ENCODE peak calls at places on chromosomes 11 and 22, in eight cellular contexts. Q is activated gamma-delta T cell treated with anti-CD3 and anti-CD28 coated beads, Interleukin-2, amount 50 U/mL, for 16 hours; R is non-pigmented ciliary epithelial cell; C is NCI-H2081; B is AML-193; N is hippocampal formation; G is fibroblast of pulmonary artery; Y is kidney. A is an unnamed sample.
A peak's percentile ranks its signal among the peaks of the same experiment; 100 is the strongest.

GRCh38 chr11:128593281-128593680 is 5.9 kb upstream of the ETS1 start:
- DNase-seq in B (no peak), C (no peak), N (no peak), G (no peak), R (peak; percentile 34), Q (no peak), Y (no peak), A (peak; percentile 62)

GRCh38 chr11:95084509-95084908 is 5.1 kb upstream of the ENDOD1 start:
- DNase-seq in G (no peak), R (no peak), Y (no peak), Q (no peak), N (no peak), C (no peak), B (no peak), A (no peak)

GRCh38 chr11:126834149-126834548 is 166.4 kb downstream of the KIRREL3 start:
- DNase-seq in C (no peak), Y (no peak), N (no peak), G (peak; percentile 28), Q (no peak), B (no peak), R (peak; percentile 51), A (no peak)

GRCh38 chr11:118820412-118821357 is 29.7 kb upstream of the DDX6 start:
- DNase-seq in B (no peak), Y (peak; percentile 95), C (no peak), N (peak; percentile 40), Q (no peak), R (no peak), G (no peak), A (peak; percentile 46)

GRCh38 chr11:18696638-18697225 is 1.8 kb upstream of the TMEM86A start:
- DNase-seq in R (no peak), G (peak; percentile 33), N (no peak), Y (no peak), Q (no peak), C (no peak), B (no peak), A (no peak)

GRCh38 chr11:72239849-72240460 is 4.0 kb downstream of the PHOX2A start:
- DNase-seq in R (no peak), Q (no peak), B (no peak), Y (no peak), C (peak; percentile 57), G (peak; percentile 24), N (no peak), A (peak; percentile 28)

GRCh38 chr11:87421422-87421821 is 383.7 kb downstream of the TMEM135 start:
- DNase-seq in C (peak; percentile 83), B (peak; percentile 58), R (peak; percentile 63), Y (no peak), G (peak; percentile 92), N (peak; percentile 79), Q (no peak), A (peak; percentile 93)

GRCh38 chr11:92886243-92886905 is 83.1 kb upstream of the MTNR1B start:
- DNase-seq in C (peak; percentile 77), R (peak; percentile 8), N (peak; percentile 65), G (peak; percentile 70), Q (no peak), B (peak; percentile 30), Y (no peak), A (peak; percentile 79)

GRCh38 chr22:33166206-33166605 is 108.0 kb upstream of the SYN3 start:
- DNase-seq in G (no peak), B (no peak), Y (no peak), Q (no peak), R (no peak), N (no peak), C (no peak), A (peak; percentile 62)

GRCh38 chr11:2929511-2929879 is 275 bp upstream of the PHLDA2 start:
- DNase-seq in G (peak; percentile 66), Q (no peak), N (no peak), Y (peak; percentile 92), C (no peak), B (no peak), R (no peak), A (no peak)

GRCh38 chr22:50488006-50488677 is 1.5 kb downstream of the MIOX start:
- DNase-seq in B (no peak), Q (no peak), R (no peak), C (no peak), N (no peak), Y (peak; percentile 60), G (no peak), A (no peak)

GRCh38 chr11:112174789-112175595 is at the start of gene BCO2:
- DNase-seq in G (peak; percentile 87), Y (peak; percentile 80), N (peak; percentile 88), C (peak; percentile 67), Q (no peak), R (no peak), B (peak; percentile 17), A (peak; percentile 74)

A was measured in GM23338.